ENCODE peak calls at places on chromosomes 12 and 14, in five cellular contexts. W is T-cell; S is CD8-positive, alpha-beta T cell; T is AG10803; Y is activated CD4-positive, alpha-beta T cell treated with anti-CD3 and anti-CD28 coated beads, Interleukin-2, amount 10 ng/mL, durations not matched to agents 7 days and 5 days. G is an unnamed sample.

GRCh38 chr14:91829511-91829910 is 37.8 kb downstream of the TC2N start:
- DNase-seq in T (no peak), Y (no peak), W (no peak), S (no peak), G (no peak)

GRCh38 chr12:129257526-129257925 is 404.2 kb downstream of the GLT1D1 start:
- DNase-seq in T (no peak), S (no peak), Y (no peak), W (no peak), G (no peak)

GRCh38 chr12:50166776-50167025 is 468 bp downstream of the CERS5 start:
- DNase-seq in T (no peak), W (no peak), Y (peak; percentile 50), S (no peak), G (no peak)

GRCh38 chr14:65095633-65096205 is 6.6 kb downstream of the MAX start:
- DNase-seq in Y (no peak), W (no peak), T (peak; percentile 84), S (no peak), G (no peak)

GRCh38 chr12:63942464-63943241 is 98.2 kb downstream of the SRGAP1 start:
- DNase-seq in W (no peak), T (no peak), Y (no peak), S (no peak), G (no peak)

GRCh38 chr14:35285168-35285990 is 6.8 kb upstream of the PSMA6 start:
- DNase-seq in W (no peak), S (no peak), T (peak; percentile 5), Y (peak; percentile 26), G (no peak)

GRCh38 chr12:24630446-24630845 is 318.5 kb downstream of the BCAT1 start:
- DNase-seq in Y (no peak), W (no peak), S (no peak), T (no peak), G (no peak)

GRCh38 chr12:49946086-49946485 is 4.5 kb upstream of the AQP2 start:
- DNase-seq in Y (no peak), T (no peak), W (no peak), S (no peak), G (no peak)

GRCh38 chr14:102590667-102591099 is 1.8 kb upstream of the RCOR1 start:
- DNase-seq in Y (no peak), S (no peak), W (no peak), T (no peak), G (peak; percentile 23)

GRCh38 chr12:122022393-122023338 is 982 bp downstream of the BCL7A start:
- DNase-seq in Y (peak; percentile 58), T (peak; percentile 20), S (no peak), W (no peak), G (peak; percentile 52)

GRCh38 chr14:77088219-77088618 is 9.8 kb upstream of the CIPC start:
- DNase-seq in S (no peak), T (no peak), W (no peak), Y (no peak), G (no peak)

GRCh38 chr12:94047781-94048567 is 100.4 kb upstream of the PLXNC1 start:
- DNase-seq in T (no peak), W (no peak), Y (no peak), S (no peak), G (no peak)

GRCh38 chr12:71792599-71792998 is 37.9 kb downstream of the RAB21 start:
- DNase-seq in S (no peak), W (no peak), T (no peak), Y (no peak), G (no peak)

GRCh38 chr12:85617307-85618091 is 218.7 kb downstream of the RASSF9 start:
- DNase-seq in W (no peak), T (no peak), S (no peak), Y (no peak), G (no peak)

GRCh38 chr14:44767646-44768173 is 194.0 kb downstream of the KLHL28 start:
- DNase-seq in T (no peak), S (no peak), Y (no peak), W (no peak), G (no peak)

GRCh38 chr12:107610030-107610859 is 75.4 kb upstream of the PWP1 start:
- DNase-seq in T (peak; percentile 37), W (no peak), Y (peak; percentile 27), S (no peak), G (no peak)

GRCh38 chr12:56097738-56098137 is 6.6 kb upstream of the PA2G4 start:
- DNase-seq in W (no peak), T (no peak), S (no peak), Y (no peak), G (no peak)

G was measured in activated B cell treated with CpG ODN at 0.5 μM for 24 hours.